ENCODE peak calls at places on chromosome 13, in five cellular contexts. G is cardiac muscle cell; H is erythroblast; U is stimulated activated naive B cell treated with anti-CD40 and anti-IgM and Interleukin-4, amounts not matched to agents 10 μg/mL and 1 μg/mL and 100 μg/mL, for 72 hours; N is HCEC 1CT. Y is an unnamed sample.

GRCh38 chr13:110559429-110559943 is 2.0 kb downstream of the RAB20 start:
- DNase-seq in G (peak), H (no peak), U (no peak), N (peak), Y (no peak)

GRCh38 chr13:66409542-66409941 is 820.6 kb downstream of the PCDH9 start:
- DNase-seq in G (no peak), H (no peak), U (no peak), N (no peak), Y (no peak)

GRCh38 chr13:98273067-98273823 is 96.2 kb upstream of the RNF113B start:
- DNase-seq in G (no peak), H (no peak), U (no peak), N (no peak), Y (no peak)

GRCh38 chr13:85806553-85807175 is 7.4 kb upstream of the SLITRK6 start:
- DNase-seq in G (peak), H (peak), U (no peak), N (peak), Y (peak)

GRCh38 chr13:101449971-101450748 is 2.3 kb upstream of the ITGBL1 start:
- DNase-seq in G (no peak), H (no peak), U (no peak), N (peak), Y (peak)

GRCh38 chr13:41780736-41781708 is 179.9 kb downstream of the VWA8 start:
- DNase-seq in G (no peak), H (no peak), U (no peak), N (peak), Y (peak)

GRCh38 chr13:111927181-111927540 is 139.8 kb upstream of the SOX1 start:
- DNase-seq in G (no peak), H (no peak), U (no peak), N (no peak), Y (no peak)

GRCh38 chr13:52414963-52415362 is 9.0 kb upstream of the THSD1 start:
- DNase-seq in G (no peak), H (no peak), U (no peak), N (peak), Y (peak)

GRCh38 chr13:102392810-102393209 is 9.0 kb downstream of the FGF14 start:
- DNase-seq in G (no peak), H (no peak), U (no peak), N (peak), Y (no peak)

GRCh38 chr13:113845723-113846638 is 17.9 kb downstream of the GAS6 start:
- DNase-seq in G (no peak), H (no peak), U (no peak), N (no peak), Y (no peak)

GRCh38 chr13:113034451-113035208 is 65.6 kb downstream of the MCF2L start:
- DNase-seq in G (peak), H (no peak), U (no peak), N (peak), Y (peak)

GRCh38 chr13:18947376-18947977 is 234.1 kb downstream of the TUBA3C start:
- DNase-seq in G (no peak), H (no peak), U (no peak), N (no peak), Y (no peak)

GRCh38 chr13:110520431-110521295 is 40.9 kb downstream of the RAB20 start:
- DNase-seq in G (no peak), H (no peak), U (no peak), N (no peak), Y (peak)

GRCh38 chr13:25827986-25828385 is 223.8 kb downstream of the SHISA2 start:
- DNase-seq in G (no peak), H (no peak), U (no peak), N (no peak), Y (no peak)

GRCh38 chr13:108322206-108322824 is 52.8 kb downstream of the TNFSF13B start:
- DNase-seq in G (peak), H (peak), U (no peak), N (peak), Y (peak)

GRCh38 chr13:40578055-40578454 is 88.4 kb downstream of the FOXO1 start:
- DNase-seq in G (no peak), H (no peak), U (no peak), N (no peak), Y (no peak)

GRCh38 chr13:97257800-97258799 is 36.0 kb downstream of the MBNL2 start:
- DNase-seq in G (no peak), H (peak), U (no peak), N (peak), Y (peak)